ENCODE peak calls at places on chromosomes 5 and 9, in ten cellular contexts. G is type B pancreatic cell; M is activated naive CD4-positive, alpha-beta T cell treated with anti-CD3 and anti-CD28 coated beads, Interleukin-2, amount 10 ng/mL, durations not matched to agents 7 days and 5 days; E is A172; U is LHCN-M2; R is lung microvascular endothelial cell; A is left cardiac atrium; K is Karpas-422; F is NCI-H1092 treated with DMSO at 0.1 percent for 48 hours; I is activated T-cell treated with anti-CD3 and anti-CD28 coated beads for 48 hours. O is an unnamed sample.

GRCh38 chr5:93588586-93589347 is 5.7 kb downstream of the NR2F1 start:
- DNase-seq in K (no peak), G (no peak), R (peak; percentile 59), I (no peak), M (no peak), A (no peak), F (no peak), E (no peak), U (no peak), O (peak; percentile 26)

GRCh38 chr9:74838351-74838750 is 49.4 kb downstream of the TRPM6 start:
- DNase-seq in F (no peak), G (no peak), K (no peak), R (no peak), I (no peak), A (no peak), E (no peak), U (no peak), M (no peak), O (no peak)

GRCh38 chr5:115086473-115086872 is 83.2 kb downstream of the TRIM36 start:
- DNase-seq in M (no peak), A (no peak), F (no peak), G (no peak), U (no peak), E (no peak), R (no peak), K (no peak), I (no peak), O (no peak)

GRCh38 chr5:96282020-96282419 is 151.0 kb downstream of the PCSK1 start:
- DNase-seq in U (no peak), I (no peak), G (no peak), R (no peak), E (no peak), K (no peak), M (no peak), A (no peak), F (no peak), O (no peak)

GRCh38 chr5:53362521-53362941 is 117.9 kb upstream of the FST start:
- DNase-seq in R (peak; percentile 97), F (no peak), I (no peak), M (no peak), G (no peak), A (peak; percentile 20), K (no peak), U (peak; percentile 98), E (peak; percentile 98), O (no peak)

GRCh38 chr5:65927497-65928340 is 1.3 kb downstream of the ERBIN start:
- DNase-seq in A (no peak), K (peak; percentile 81), M (peak; percentile 42), G (no peak), F (no peak), E (peak; percentile 71), I (no peak), U (peak; percentile 63), R (peak; percentile 82), O (no peak)

GRCh38 chr5:149596712-149597111 is 15.4 kb downstream of the ARHGEF37 start:
- DNase-seq in F (no peak), K (no peak), I (no peak), M (no peak), G (no peak), U (no peak), E (no peak), A (no peak), R (peak; percentile 92), O (no peak)

GRCh38 chr5:116320486-116320885 is 235.7 kb downstream of the COMMD10 start:
- DNase-seq in F (no peak), M (no peak), I (no peak), G (no peak), R (peak; percentile 62), U (no peak), A (no peak), E (no peak), K (no peak), O (no peak)

GRCh38 chr9:123380852-123381705 is 25.1 kb downstream of the CRB2 start:
- DNase-seq in U (no peak), G (no peak), I (no peak), K (no peak), R (no peak), F (no peak), A (no peak), M (no peak), E (no peak), O (no peak)

GRCh38 chr9:16455842-16456241 is 414.6 kb downstream of the BNC2 start:
- DNase-seq in R (no peak), K (no peak), F (no peak), I (no peak), U (no peak), M (no peak), A (no peak), G (no peak), E (no peak), O (no peak)

GRCh38 chr5:97726106-97726505 is 543.1 kb upstream of the RIOK2 start:
- DNase-seq in M (no peak), U (no peak), K (no peak), F (no peak), I (no peak), R (no peak), E (no peak), G (no peak), A (no peak), O (no peak)

GRCh38 chr9:3777137-3777536 is 251.3 kb upstream of the RFX3 start:
- DNase-seq in M (no peak), K (no peak), I (no peak), E (no peak), U (no peak), A (no peak), R (no peak), F (no peak), G (no peak), O (no peak)

GRCh38 chr5:43207601-43208000 is 15.6 kb downstream of the NIM1K start:
- DNase-seq in M (no peak), U (peak; percentile 70), G (no peak), A (no peak), K (no peak), E (no peak), R (no peak), I (no peak), F (no peak), O (no peak)

GRCh38 chr5:10653751-10654400 is 90.0 kb downstream of the ANKRD33B start:
- DNase-seq in U (no peak), G (no peak), R (no peak), I (no peak), K (no peak), A (no peak), E (no peak), F (no peak), M (no peak), O (no peak)

GRCh38 chr9:122115176-122116035 is 22.3 kb upstream of the TTLL11 start:
- DNase-seq in E (no peak), I (no peak), K (no peak), U (no peak), G (no peak), A (no peak), M (no peak), R (no peak), F (no peak), O (no peak)

GRCh38 chr9:24801344-24801743 is 255.6 kb upstream of the IZUMO3 start:
- DNase-seq in A (no peak), E (no peak), R (no peak), G (no peak), K (no peak), U (no peak), M (no peak), F (no peak), I (no peak), O (no peak)

GRCh38 chr9:137945581-137945980 is 68.0 kb downstream of the CACNA1B start:
- DNase-seq in A (no peak), K (peak; percentile 43), R (no peak), U (peak; percentile 22), I (no peak), F (no peak), M (no peak), E (no peak), G (no peak), O (no peak)

GRCh38 chr9:87080512-87081225 is 133.4 kb upstream of the GAS1 start:
- DNase-seq in R (no peak), U (peak; percentile 57), F (no peak), M (no peak), E (no peak), G (no peak), K (peak; percentile 45), I (no peak), A (no peak), O (no peak)

GRCh38 chr9:27460225-27461023 is 63.7 kb upstream of the IFNK start:
- DNase-seq in E (peak; percentile 34), A (peak; percentile 22), K (peak; percentile 62), R (peak; percentile 79), M (no peak), G (no peak), F (no peak), U (no peak), I (no peak), O (no peak)

GRCh38 chr9:134706522-134706921 is 64.9 kb downstream of the COL5A1 start:
- DNase-seq in F (no peak), E (no peak), K (no peak), U (no peak), G (no peak), I (no peak), R (no peak), M (no peak), A (no peak), O (no peak)

GRCh38 chr5:112388739-112389138 is 30.3 kb downstream of the EPB41L4A start:
- DNase-seq in A (no peak), K (no peak), R (no peak), E (no peak), F (peak; percentile 32), G (no peak), I (no peak), M (no peak), U (no peak), O (no peak)

GRCh38 chr9:35521708-35522107 is 31.8 kb downstream of the RUSC2 start:
- DNase-seq in M (no peak), A (no peak), G (no peak), K (no peak), E (no peak), I (no peak), U (peak; percentile 51), R (no peak), F (no peak), O (no peak)

GRCh38 chr5:58462623-58463230 is 2.8 kb upstream of the PLK2 start:
- DNase-seq in K (peak; percentile 85), U (peak; percentile 71), M (peak; percentile 58), G (no peak), F (no peak), I (peak; percentile 6), R (peak; percentile 84), E (peak; percentile 63), A (no peak), O (no peak)

GRCh38 chr5:1429501-1429900 is 15.7 kb downstream of the SLC6A3 start:
- DNase-seq in A (no peak), G (no peak), K (no peak), F (no peak), E (peak; percentile 16), R (no peak), U (no peak), M (no peak), I (no peak), O (no peak)

GRCh38 chr9:14358523-14358922 is 44.6 kb upstream of the NFIB start:
- DNase-seq in E (peak; percentile 48), U (peak; percentile 79), R (no peak), I (no peak), M (no peak), A (no peak), G (no peak), F (no peak), K (no peak), O (no peak)

GRCh38 chr5:21680196-21680595 is 1172.9 kb downstream of the CDH12 start:
- DNase-seq in G (no peak), E (peak; percentile 95), K (no peak), I (no peak), R (no peak), F (no peak), A (no peak), U (peak; percentile 0), M (no peak), O (no peak)

GRCh38 chr9:137759649-137760321 is 117.8 kb upstream of the CACNA1B start:
- DNase-seq in R (no peak), M (no peak), F (no peak), U (no peak), K (no peak), A (no peak), E (no peak), G (no peak), I (no peak), O (no peak)

GRCh38 chr5:39092581-39093350 is 18.6 kb upstream of the RICTOR start:
- DNase-seq in F (no peak), A (no peak), U (peak; percentile 70), I (no peak), R (peak; percentile 26), M (no peak), G (no peak), E (peak; percentile 71), K (no peak), O (no peak)